ENCODE peak calls at places on chromosomes 4 and X, in nine cellular contexts. B is neural progenitor cell, W is prostate gland, U is hepatocyte, Q is suprapubic skin, N is osteoblast, K is adrenal gland, O is fibroblast of lung, H is K562. A is an unnamed sample. For H3K36me3, the result is how much of the 10 kb centered on the place peaks cover.

GRCh38 chr4:42015438-42015837 is 25.1 kb downstream of the SLC30A9 start:
- DNase-seq in B (no peak), W (no peak), U (no peak), Q (no peak), N (no peak), K (no peak), O (no peak), H (no peak), A (no peak)

GRCh38 chr4:7939377-7940108 is at the start of gene AFAP1:
- DNase-seq in B (peak), W (peak), U (peak), Q (peak), N (peak), K (peak), O (peak), H (peak), A (peak)

GRCh38 chr4:148445071-148445902 is 3.1 kb upstream of the NR3C2 start:
- DNase-seq in B (peak), W (peak), U (peak), Q (peak), N (peak), K (peak), O (peak), H (peak), A (no peak)

GRCh38 chr4:187480146-187481145 is 515.1 kb upstream of the ZFP42 start:
- DNase-seq in B (no peak), W (peak), U (peak), Q (no peak), N (peak), K (no peak), O (peak), H (no peak), A (peak)

GRCh38 chr4:141455651-141456050 is 180.7 kb upstream of the IL15 start:
- DNase-seq in B (no peak), W (no peak), U (no peak), Q (no peak), N (no peak), K (no peak), O (peak), H (no peak), A (no peak)

GRCh38 chrX:68710870-68711576 is 63.6 kb downstream of the STARD8 start:
- DNase-seq in B (peak), W (peak), U (peak), Q (no peak), N (peak), K (peak), O (peak), H (peak), A (no peak)

GRCh38 chr4:125780159-125780558 is 465.4 kb downstream of the FAT4 start:
- DNase-seq in B (no peak), W (no peak), U (no peak), Q (no peak), N (no peak), K (no peak), O (peak), H (no peak), A (peak)

GRCh38 chr4:57989430-57989829 is 879.2 kb upstream of the IGFBP7 start:
- DNase-seq in B (peak), W (no peak), U (no peak), Q (no peak), N (no peak), K (no peak), O (no peak), H (no peak), A (no peak)

GRCh38 chr4:8939887-8940742 is 68.5 kb upstream of the HMX1 start:
- DNase-seq in B (no peak), W (no peak), U (peak), Q (no peak), N (peak), K (no peak), O (no peak), H (no peak), A (no peak)

GRCh38 chr4:15006416-15007024 is 4.2 kb downstream of the CPEB2 start:
- DNase-seq in B (no peak), W (no peak), U (no peak), Q (no peak), N (no peak), K (no peak), O (peak), H (peak), A (no peak)

GRCh38 chrX:41031256-41031967 is 53.8 kb upstream of the USP9X start:
- DNase-seq in B (no peak), W (no peak), U (no peak), Q (no peak), N (no peak), K (no peak), O (no peak), H (no peak), A (no peak)

GRCh38 chrX:137431693-137432488 is 134.0 kb upstream of the ZIC3 start:
- DNase-seq in B (peak), W (no peak), U (no peak), Q (no peak), N (no peak), K (no peak), O (no peak), H (no peak), A (no peak)

GRCh38 chrX:137430301-137430700 is 135.6 kb upstream of the ZIC3 start:
- DNase-seq in B (no peak), W (no peak), U (no peak), Q (no peak), N (peak), K (no peak), O (no peak), H (no peak), A (no peak)

GRCh38 chrX:137428777-137429564 is 137.0 kb upstream of the ZIC3 start:
- DNase-seq in B (peak), W (no peak), U (no peak), Q (no peak), N (no peak), K (no peak), O (no peak), H (no peak), A (no peak)

GRCh38 chrX:137430984-137431475 is 134.9 kb upstream of the ZIC3 start:
- DNase-seq in B (no peak), W (no peak), U (no peak), Q (no peak), N (peak), K (no peak), O (no peak), H (no peak), A (no peak)

GRCh38 chrX:137432609-137433008 is 133.3 kb upstream of the ZIC3 start:
- DNase-seq in B (peak), W (no peak), U (no peak), Q (no peak), N (peak), K (no peak), O (no peak), H (peak), A (no peak)
- TF ChIP-seq CTCF in B (peak), W (no peak), U (peak), Q (no peak), N (peak), K (peak), O (no peak), H (peak), A (no peak)

DNA sequence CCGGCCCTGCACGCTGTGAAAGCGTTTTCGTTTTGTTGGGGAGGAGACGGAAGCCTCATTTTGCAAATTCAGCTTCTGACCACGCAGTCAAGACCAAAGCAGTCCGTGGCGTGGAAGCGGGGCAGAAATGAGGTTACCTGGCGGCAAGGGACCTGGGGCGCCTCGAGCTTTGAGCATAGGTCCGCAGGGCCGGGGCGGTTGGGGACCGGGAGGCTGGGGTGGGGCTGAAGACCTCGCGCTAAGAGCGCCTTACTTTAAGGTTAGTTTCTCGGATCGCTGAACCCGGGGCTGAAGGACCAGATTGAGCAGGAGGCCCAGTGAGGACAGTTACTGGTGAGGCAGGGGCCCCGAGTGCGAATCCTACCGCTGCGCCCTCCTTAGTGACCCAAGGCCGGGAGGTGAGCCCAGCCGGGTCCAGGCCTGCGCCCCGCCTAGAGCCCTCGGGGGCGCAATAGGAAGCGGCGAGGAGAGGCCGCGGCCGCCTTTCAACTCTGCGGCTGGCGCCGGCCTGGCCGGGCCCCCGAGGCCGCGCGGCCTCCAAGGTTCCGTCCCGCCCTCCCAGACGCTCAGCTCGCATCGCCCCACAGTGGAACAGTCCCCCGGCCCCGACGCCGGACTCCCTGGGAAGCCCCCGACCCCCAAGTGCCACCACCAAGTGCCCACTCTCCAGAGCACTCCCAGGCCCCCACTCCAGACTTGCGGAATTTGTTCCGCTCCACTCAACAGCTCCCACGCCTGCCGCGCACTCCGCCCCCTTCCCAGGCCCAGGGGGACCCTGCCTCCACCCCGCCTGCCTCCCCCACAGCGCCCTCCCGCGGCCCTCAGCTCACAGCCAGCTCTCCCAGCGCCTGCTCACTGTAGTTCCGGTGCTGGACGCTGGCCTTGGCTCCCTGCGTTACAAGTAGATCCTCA is 7.6 kb downstream of the MSX1 start:
- DNase-seq in B (peak), W (no peak), U (peak), Q (no peak), N (no peak), K (no peak), O (no peak), H (no peak), A (no peak)
- H3K4me3 ChIP-seq in B (peak), W (no peak), U (no peak), Q (peak), N (no peak), K (no peak), O (no peak), H (no peak), A (no peak)

GRCh38 chr4:71027611-71028010 is 34.2 kb downstream of the DCK start:
- DNase-seq in B (no peak), W (no peak), U (no peak), Q (no peak), N (no peak), K (no peak), O (no peak), H (no peak), A (no peak)
- H3K36me3 ChIP-seq in B (under half), W (under half), U (under half), Q (under half), N (under half), K (under half), O (under half), H (under half), A (under half)

GRCh38 chr4:73662709-73663546 is 42.7 kb upstream of the RASSF6 start:
- DNase-seq in B (no peak), W (no peak), U (peak), Q (no peak), N (no peak), K (no peak), O (peak), H (peak), A (no peak)
- TF ChIP-seq CTCF in B (peak), W (peak), U (peak), Q (peak), N (peak), K (peak), O (peak), H (peak), A (peak)

GRCh38 chr4:2259036-2259540 is 2.8 kb downstream of the MXD4 start:
- DNase-seq in B (no peak), W (no peak), U (no peak), Q (peak), N (peak), K (peak), O (no peak), H (no peak), A (no peak)
- H3K4me3 ChIP-seq in B (no peak), W (peak), U (no peak), Q (peak), N (no peak), K (no peak), O (no peak), H (no peak), A (no peak)